ENCODE peak calls at places on chromosomes 13 and 19, in ten cellular contexts. W is CD4-positive, alpha-beta T cell; I is T-helper 17 cell; S is OCI-LY7; R is heart left ventricle; B is stomach; O is HCT116; D is naive thymus-derived CD4-positive, alpha-beta T cell; Z is A549; C is heart right ventricle. T is an unnamed sample. For H3K9me3, the result is how much of the 10 kb centered on the place peaks cover.

GRCh38 chr19:3464797-3465235 is 15.5 kb downstream of the SMIM24 start:
- DNase-seq in B (no peak), C (no peak), D (no peak), Z (no peak), R (no peak), I (no peak), O (no peak), W (no peak), S (no peak), T (no peak)

GRCh38 chr19:21101511-21102242 is 19.7 kb downstream of the ZNF714 start:
- DNase-seq in I (no peak), Z (no peak), R (no peak), D (no peak), S (no peak), B (no peak), W (no peak), O (no peak), C (no peak), T (no peak)

GRCh38 chr13:77696006-77696862 is 1.3 kb upstream of the SLAIN1 start:
- DNase-seq in W (no peak), I (no peak), C (no peak), B (no peak), S (peak), R (no peak), D (peak), O (no peak), Z (no peak), T (peak)

GRCh38 chr13:74062933-74063332 is 71.3 kb downstream of the KLF12 start:
- DNase-seq in O (no peak), C (peak), R (peak), Z (no peak), W (no peak), D (no peak), S (peak), I (no peak), B (no peak), T (no peak)

GRCh38 chr19:31316201-31316951 is 32.9 kb downstream of the TSHZ3 start:
- DNase-seq in C (peak), S (no peak), B (no peak), R (no peak), Z (no peak), W (no peak), I (no peak), O (no peak), D (no peak), T (peak)

GRCh38 chr19:53951436-53951835 is 11.3 kb upstream of the CACNG8 start:
- DNase-seq in D (no peak), I (no peak), O (no peak), B (no peak), S (peak), C (no peak), Z (no peak), W (no peak), R (no peak), T (no peak)

GRCh38 chr19:17902701-17903100 is 30.1 kb upstream of the CCDC124 start:
- DNase-seq in C (no peak), S (no peak), D (no peak), W (no peak), O (no peak), B (no peak), R (no peak), I (no peak), Z (no peak), T (no peak)

GRCh38 chr19:37778613-37779138 is 710 bp downstream of the ZNF573 start:
- DNase-seq in W (no peak), R (no peak), I (no peak), O (no peak), Z (peak), D (no peak), C (no peak), S (peak), B (no peak), T (no peak)

GRCh38 chr13:80630685-80631121 is 289.8 kb upstream of the SPRY2 start:
- DNase-seq in R (peak), B (no peak), Z (no peak), S (no peak), D (no peak), I (no peak), W (no peak), O (no peak), C (peak), T (no peak)

GRCh38 chr19:45677351-45678230 is 9.6 kb downstream of the GIPR start:
- DNase-seq in B (peak), R (peak), O (peak), Z (peak), C (peak), I (peak), W (peak), S (peak), D (peak), T (peak)

GRCh38 chr13:61728468-61728867 is 312.8 kb upstream of the PCDH20 start:
- DNase-seq in D (no peak), O (no peak), R (no peak), S (no peak), W (no peak), B (no peak), Z (no peak), C (peak), I (no peak), T (no peak)

GRCh38 chr19:940591-941291 is 14.9 kb downstream of the ARID3A start:
- DNase-seq in I (peak), S (no peak), D (peak), O (no peak), Z (no peak), R (peak), C (no peak), W (peak), B (peak), T (no peak)

DNA sequence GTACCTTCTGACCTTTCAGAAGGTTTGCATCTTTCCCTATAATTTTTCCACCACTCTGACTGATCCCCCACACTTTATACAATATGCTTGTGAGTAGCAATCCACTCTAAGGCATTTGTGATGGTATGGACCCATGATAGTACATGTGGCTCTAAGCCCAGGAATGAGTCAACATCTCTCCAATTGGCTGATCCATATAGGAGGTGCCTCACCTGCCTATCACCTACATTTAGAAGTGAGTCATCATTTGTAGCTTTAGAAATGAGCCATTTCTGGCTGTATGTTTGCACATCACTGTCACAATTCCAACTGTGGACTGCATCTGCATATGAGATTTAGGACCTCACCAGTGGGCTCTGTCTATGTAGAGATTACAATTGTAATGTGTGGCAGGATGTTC is 133.1 kb upstream of the ZNF91 start:
- DNase-seq in W (no peak), C (no peak), R (no peak), D (no peak), B (no peak), I (no peak), S (no peak), O (no peak), Z (no peak), T (no peak)
- H3K9me3 ChIP-seq in W (under half), C (under half), R (under half), D (under half), B (under half), I (under half), S (under half), O (under half), Z (under half), T (under half)

DNA sequence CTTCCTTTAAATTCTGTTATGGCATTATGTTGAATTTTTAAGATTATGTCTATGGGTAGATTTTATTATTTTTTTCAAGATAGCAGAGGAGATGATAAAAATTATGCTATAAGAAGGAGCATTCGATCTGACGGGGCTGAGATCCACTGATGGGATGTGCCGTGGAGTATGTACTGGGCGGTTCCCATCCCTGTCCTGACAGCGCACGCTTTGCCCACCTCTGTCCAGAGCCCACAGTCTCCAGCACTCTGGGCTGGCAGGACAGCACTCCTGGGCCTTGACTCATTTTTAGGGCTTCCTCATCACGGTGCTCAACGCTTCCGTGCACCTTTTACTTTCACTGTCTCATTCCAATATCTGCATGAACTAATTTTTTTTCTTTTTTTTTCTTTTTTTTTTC is 235.5 kb downstream of the TEX29 start:
- DNase-seq in Z (no peak), B (no peak), D (no peak), R (no peak), I (no peak), S (no peak), W (no peak), C (no peak), O (no peak), T (no peak)
- H3K9me3 ChIP-seq in Z (under half), B (under half), D (under half), R (under half), I (under half), S (under half), W (under half), C (under half), O (under half), T (under half)

GRCh38 chr13:28964831-28965230 is 144.7 kb downstream of the MTUS2 start:
- DNase-seq in C (no peak), Z (no peak), O (no peak), R (no peak), S (no peak), I (no peak), D (no peak), B (no peak), W (no peak), T (no peak)

DNA sequence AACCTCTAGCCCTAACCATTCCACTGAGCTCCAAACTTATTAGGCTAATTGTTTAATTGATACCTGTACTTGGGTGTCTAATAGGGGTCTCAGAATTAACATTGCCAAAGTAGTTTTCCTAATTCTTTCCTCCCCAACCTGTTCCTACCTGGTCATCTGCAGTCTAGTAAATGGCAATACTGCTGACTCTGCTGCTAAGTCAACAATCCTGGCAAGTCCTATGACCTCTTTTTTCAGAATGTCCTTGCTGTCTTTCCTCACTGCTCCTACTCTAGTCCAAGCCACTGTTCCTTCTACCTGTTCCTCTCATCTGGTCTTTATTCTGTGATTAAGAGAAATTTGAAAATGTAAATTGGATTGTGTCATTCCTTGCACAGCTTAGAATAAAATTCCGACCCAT is 143.9 kb downstream of the MTUS2 start:
- DNase-seq in W (no peak), C (no peak), B (no peak), Z (no peak), R (no peak), O (no peak), I (no peak), D (no peak), S (no peak), T (no peak)
- H3K9me3 ChIP-seq in W (under half), C (under half), B (under half), Z (under half), R (under half), O (under half), I (under half), D (under half), S (under half), T (under half)

DNA sequence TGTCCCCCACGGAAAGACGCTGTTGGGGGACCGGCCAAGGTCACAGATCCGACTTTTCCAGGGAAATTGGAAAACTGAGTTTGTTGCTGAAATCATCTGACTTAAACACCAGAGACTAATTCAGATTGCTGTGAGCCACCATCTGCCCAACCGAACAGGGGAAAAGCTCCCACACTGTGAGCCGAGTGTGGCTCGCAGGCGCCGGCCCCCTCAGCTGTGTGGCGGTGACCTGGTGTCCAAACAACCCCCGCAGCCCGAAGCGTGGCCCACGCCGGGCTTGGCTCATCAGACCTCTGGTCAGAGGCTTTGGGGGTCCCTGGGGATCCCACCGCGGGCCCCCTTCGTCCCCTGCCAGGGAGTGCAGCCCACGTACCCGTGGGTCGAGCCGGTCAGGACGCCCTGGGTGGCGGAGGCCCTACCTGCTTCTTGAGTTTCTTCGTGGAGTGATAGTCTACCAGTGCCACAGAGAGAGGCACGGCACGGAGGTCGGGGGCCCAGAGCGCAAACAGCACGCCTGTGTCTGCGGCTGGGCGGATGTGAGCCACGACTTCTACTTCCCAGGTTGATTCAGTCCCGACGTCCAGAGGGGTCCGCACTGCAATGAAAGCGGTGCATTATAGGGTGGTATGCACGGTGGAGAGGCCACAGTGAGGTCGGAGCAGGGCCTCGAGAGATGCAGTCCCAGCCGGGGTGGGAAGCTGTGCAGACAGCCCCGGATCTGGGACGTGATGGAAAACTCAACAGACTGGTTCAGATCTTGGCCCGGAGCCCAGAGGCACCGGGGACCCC is 40.7 kb downstream of the GAS6 start:
- DNase-seq in O (no peak), S (no peak), W (no peak), D (no peak), B (no peak), Z (no peak), C (no peak), R (no peak), I (no peak), T (no peak)
- H3K9me3 ChIP-seq in O (under half), S (under half), W (under half), D (under half), B (under half), Z (under half), C (under half), R (under half), I (under half), T (under half)

DNA sequence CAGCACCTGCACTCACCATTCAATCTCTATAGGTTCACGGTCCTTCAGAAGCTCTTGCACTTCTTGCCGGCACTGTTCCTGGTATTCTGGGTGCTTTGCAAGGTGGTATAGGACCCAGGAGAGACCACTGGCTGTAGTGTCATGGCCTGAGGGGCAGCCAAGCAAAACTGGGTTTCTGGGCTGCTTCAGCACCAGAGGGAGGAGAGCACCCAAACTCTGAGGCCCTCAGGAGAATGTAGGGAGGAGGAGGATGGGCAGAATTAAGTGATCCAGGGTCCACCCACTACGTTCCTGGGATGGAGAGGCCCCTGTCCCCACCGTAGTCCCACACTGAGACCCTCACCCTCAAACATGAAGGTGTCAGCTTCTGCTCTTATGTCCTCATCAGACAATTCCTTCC is 12.3 kb downstream of the CYP4F11 start:
- DNase-seq in I (no peak), B (no peak), C (no peak), O (no peak), S (no peak), R (no peak), Z (no peak), D (no peak), W (no peak), T (no peak)
- H3K9me3 ChIP-seq in I (under half), B (under half), C (under half), O (under half), S (under half), R (under half), Z (under half), D (under half), W (under half), T (under half)

GRCh38 chr19:33508941-33509614 is 12.5 kb downstream of the PEPD start:
- DNase-seq in B (no peak), D (no peak), Z (no peak), C (no peak), I (no peak), S (no peak), R (no peak), W (no peak), O (no peak), T (no peak)
- H3K9me3 ChIP-seq in B (under half), D (under half), Z (under half), C (under half), I (under half), S (under half), R (under half), W (under half), O (under half), T (under half)

GRCh38 chr13:19053561-19053960 is 128.1 kb downstream of the TUBA3C start:
- DNase-seq in S (no peak), B (no peak), C (no peak), D (no peak), W (no peak), O (no peak), Z (no peak), R (no peak), I (no peak), T (no peak)
- H3K9me3 ChIP-seq in S (under half), B (under half), C (under half), D (under half), W (under half), O (under half), Z (under half), R (under half), I (under half), T (under half)

GRCh38 chr13:22127277-22128143 is 456.6 kb downstream of the FGF9 start:
- DNase-seq in I (no peak), S (no peak), R (no peak), D (no peak), B (no peak), W (no peak), Z (no peak), O (no peak), C (no peak), T (no peak)
- H3K9me3 ChIP-seq in I (under half), S (under half), R (under half), D (under half), B (under half), W (under half), Z (under half), O (under half), C (under half), T (under half)

T was measured in HAP-1.